ENCODE peak calls at places on chromosome 17, in four cellular contexts. One of them, this sample, is unnamed.

GRCh38 chr17:11719203-11719602 is 120.9 kb downstream of the DNAH9 start:
- DNase-seq in heart right ventricle: no peak
- DNase-seq in cardiac fibroblast: no peak
- DNase-seq in fibroblast of lung: no peak
- DNase-seq in this sample: no peak

GRCh38 chr17:44132275-44132821 is 8.9 kb upstream of the HDAC5 start:
- DNase-seq in heart right ventricle: no peak
- DNase-seq in fibroblast of lung: no peak
- DNase-seq in cardiac fibroblast: peak; percentile 19
- DNase-seq in this sample: no peak

GRCh38 chr17:79249945-79250521 is 175.4 kb downstream of the ENGASE start:
- DNase-seq in fibroblast of lung: no peak
- DNase-seq in heart right ventricle: no peak
- DNase-seq in cardiac fibroblast: no peak
- DNase-seq in this sample: no peak

GRCh38 chr17:72386619-72387237 is 265.9 kb downstream of the SOX9 start:
- DNase-seq in cardiac fibroblast: no peak
- DNase-seq in heart right ventricle: no peak
- DNase-seq in fibroblast of lung: peak; percentile 48
- DNase-seq in this sample: no peak

GRCh38 chr17:44971776-44972483 is 3.8 kb upstream of the C1QL1 start:
- DNase-seq in heart right ventricle: no peak
- DNase-seq in cardiac fibroblast: peak; percentile 53
- DNase-seq in fibroblast of lung: peak; percentile 24
- DNase-seq in this sample: no peak

GRCh38 chr17:59761385-59762021 is 54.0 kb downstream of the VMP1 start:
- DNase-seq in heart right ventricle: no peak
- DNase-seq in cardiac fibroblast: peak; percentile 72
- DNase-seq in fibroblast of lung: peak; percentile 76
- DNase-seq in this sample: no peak

GRCh38 chr17:44909681-44910144 is 5.6 kb downstream of the GFAP start:
- DNase-seq in cardiac fibroblast: peak; percentile 62
- DNase-seq in fibroblast of lung: peak; percentile 44
- DNase-seq in heart right ventricle: no peak
- DNase-seq in this sample: no peak

GRCh38 chr17:45334231-45334630 is 17.4 kb upstream of the MAP3K14 start:
- DNase-seq in heart right ventricle: no peak
- DNase-seq in fibroblast of lung: no peak
- DNase-seq in cardiac fibroblast: no peak
- DNase-seq in this sample: no peak

GRCh38 chr17:6857336-6857735 is 25.8 kb upstream of the TEKT1 start:
- DNase-seq in cardiac fibroblast: no peak
- DNase-seq in heart right ventricle: no peak
- DNase-seq in fibroblast of lung: no peak
- DNase-seq in this sample: no peak

GRCh38 chr17:4950757-4951204 is at the start of gene ENO3:
- DNase-seq in cardiac fibroblast: no peak
- DNase-seq in fibroblast of lung: no peak
- DNase-seq in heart right ventricle: peak; percentile 64
- DNase-seq in this sample: no peak

GRCh38 chr17:63961355-63962207 is 11.1 kb downstream of the SCN4A start:
- DNase-seq in fibroblast of lung: peak; percentile 85
- DNase-seq in heart right ventricle: peak; percentile 74
- DNase-seq in cardiac fibroblast: peak; percentile 64
- DNase-seq in this sample: peak; percentile 42

GRCh38 chr17:63042443-63042842 is 76.4 kb downstream of the TANC2 start:
- DNase-seq in heart right ventricle: no peak
- DNase-seq in fibroblast of lung: no peak
- DNase-seq in cardiac fibroblast: no peak
- DNase-seq in this sample: no peak

GRCh38 chr17:40178021-40178601 is 841 bp downstream of the RAPGEFL1 start:
- DNase-seq in fibroblast of lung: no peak
- DNase-seq in cardiac fibroblast: no peak
- DNase-seq in heart right ventricle: no peak
- DNase-seq in this sample: no peak

GRCh38 chr17:57993471-57994365 is 5.7 kb upstream of the VEZF1 start:
- DNase-seq in fibroblast of lung: no peak
- DNase-seq in cardiac fibroblast: no peak
- DNase-seq in heart right ventricle: no peak
- DNase-seq in this sample: peak; percentile 40

GRCh38 chr17:3558603-3559269 is 1.1 kb upstream of the TRPV3 start:
- DNase-seq in heart right ventricle: no peak
- DNase-seq in fibroblast of lung: peak; percentile 64
- DNase-seq in cardiac fibroblast: peak; percentile 82
- DNase-seq in this sample: no peak

GRCh38 chr17:69588739-69589334 is 174.3 kb downstream of the MAP2K6 start:
- DNase-seq in fibroblast of lung: peak; percentile 19
- DNase-seq in cardiac fibroblast: no peak
- DNase-seq in heart right ventricle: no peak
- DNase-seq in this sample: no peak

GRCh38 chr17:45270828-45271418 is 9.0 kb upstream of the SPATA32 start:
- DNase-seq in heart right ventricle: no peak
- DNase-seq in cardiac fibroblast: no peak
- DNase-seq in fibroblast of lung: no peak
- DNase-seq in this sample: no peak

GRCh38 chr17:17082878-17083277 is 40.6 kb downstream of the MPRIP start:
- DNase-seq in heart right ventricle: no peak
- DNase-seq in fibroblast of lung: no peak
- DNase-seq in cardiac fibroblast: no peak
- DNase-seq in this sample: no peak

GRCh38 chr17:61234102-61234750 is 165.4 kb upstream of the TBX2 start:
- DNase-seq in fibroblast of lung: no peak
- DNase-seq in cardiac fibroblast: no peak
- DNase-seq in heart right ventricle: no peak
- DNase-seq in this sample: no peak

GRCh38 chr17:50439008-50439407 is 13.0 kb downstream of the ACSF2 start:
- DNase-seq in heart right ventricle: no peak
- DNase-seq in fibroblast of lung: no peak
- DNase-seq in cardiac fibroblast: no peak
- DNase-seq in this sample: no peak

GRCh38 chr17:6713130-6713917 is at the start of gene SLC13A5:
- DNase-seq in fibroblast of lung: peak; percentile 4
- DNase-seq in heart right ventricle: peak; percentile 33
- DNase-seq in cardiac fibroblast: peak; percentile 29
- DNase-seq in this sample: no peak

GRCh38 chr17:4594406-4595349 is 10.3 kb downstream of the SMTNL2 start:
- DNase-seq in fibroblast of lung: no peak
- DNase-seq in heart right ventricle: no peak
- DNase-seq in cardiac fibroblast: no peak
- DNase-seq in this sample: peak; percentile 53

GRCh38 chr17:72362466-72363335 is 241.9 kb downstream of the SOX9 start:
- DNase-seq in fibroblast of lung: peak; percentile 90
- DNase-seq in heart right ventricle: no peak
- DNase-seq in cardiac fibroblast: peak; percentile 78
- DNase-seq in this sample: no peak

GRCh38 chr17:44830359-44831269 is 527 bp upstream of the GJC1 start:
- DNase-seq in heart right ventricle: peak; percentile 32
- DNase-seq in cardiac fibroblast: peak; percentile 47
- DNase-seq in fibroblast of lung: peak; percentile 32
- DNase-seq in this sample: no peak

GRCh38 chr17:79808763-79809529 is 12.1 kb upstream of the CBX8 start:
- DNase-seq in fibroblast of lung: peak; percentile 50
- DNase-seq in cardiac fibroblast: peak; percentile 46
- DNase-seq in heart right ventricle: no peak
- DNase-seq in this sample: peak; percentile 62

GRCh38 chr17:60952747-60953146 is 275.1 kb downstream of the BCAS3 start:
- DNase-seq in fibroblast of lung: no peak
- DNase-seq in cardiac fibroblast: no peak
- DNase-seq in heart right ventricle: no peak
- DNase-seq in this sample: no peak

GRCh38 chr17:63150994-63151464 is 185.0 kb downstream of the TANC2 start:
- DNase-seq in fibroblast of lung: peak; percentile 77
- DNase-seq in cardiac fibroblast: no peak
- DNase-seq in heart right ventricle: no peak
- DNase-seq in this sample: no peak

GRCh38 chr17:38509008-38509771 is 80.9 kb downstream of the ARHGAP23 start:
- DNase-seq in cardiac fibroblast: peak; percentile 96
- DNase-seq in fibroblast of lung: peak; percentile 91
- DNase-seq in heart right ventricle: peak; percentile 75
- DNase-seq in this sample: peak; percentile 83

GRCh38 chr17:38508570-38508950 is 80.3 kb downstream of the ARHGAP23 start:
- DNase-seq in fibroblast of lung: no peak
- DNase-seq in cardiac fibroblast: peak; percentile 5
- DNase-seq in heart right ventricle: no peak
- DNase-seq in this sample: no peak

GRCh38 chr17:38511126-38512108 is 83.2 kb downstream of the ARHGAP23 start:
- DNase-seq in fibroblast of lung: peak; percentile 57
- DNase-seq in heart right ventricle: no peak
- DNase-seq in cardiac fibroblast: peak; percentile 65
- DNase-seq in this sample: no peak

GRCh38 chr17:38510424-38511125 is 82.3 kb downstream of the ARHGAP23 start:
- DNase-seq in fibroblast of lung: peak; percentile 46
- DNase-seq in heart right ventricle: peak; percentile 43
- DNase-seq in cardiac fibroblast: peak; percentile 42
- DNase-seq in this sample: no peak

GRCh38 chr17:38509772-38510423 is 81.6 kb downstream of the ARHGAP23 start:
- DNase-seq in fibroblast of lung: peak; percentile 31
- DNase-seq in heart right ventricle: peak; percentile 23
- DNase-seq in cardiac fibroblast: no peak
- DNase-seq in this sample: no peak
- H3K4me3 ChIP-seq in fibroblast of lung: no peak overlapping the region
- H3K4me3 ChIP-seq in heart right ventricle: no peak overlapping the region
- H3K4me3 ChIP-seq in cardiac fibroblast: no peak overlapping the region
- H3K4me3 ChIP-seq in this sample: peak overlapping the region; percentile 27

GRCh38 chr17:29005562-29005887 is 308 bp downstream of the SEZ6 start:
- DNase-seq in heart right ventricle: no peak
- DNase-seq in cardiac fibroblast: no peak
- DNase-seq in fibroblast of lung: no peak
- DNase-seq in this sample: no peak
- H3K4me3 ChIP-seq in heart right ventricle: no peak overlapping the region
- H3K4me3 ChIP-seq in cardiac fibroblast: no peak overlapping the region
- H3K4me3 ChIP-seq in fibroblast of lung: no peak overlapping the region
- H3K4me3 ChIP-seq in this sample: no peak overlapping the region

DNA sequence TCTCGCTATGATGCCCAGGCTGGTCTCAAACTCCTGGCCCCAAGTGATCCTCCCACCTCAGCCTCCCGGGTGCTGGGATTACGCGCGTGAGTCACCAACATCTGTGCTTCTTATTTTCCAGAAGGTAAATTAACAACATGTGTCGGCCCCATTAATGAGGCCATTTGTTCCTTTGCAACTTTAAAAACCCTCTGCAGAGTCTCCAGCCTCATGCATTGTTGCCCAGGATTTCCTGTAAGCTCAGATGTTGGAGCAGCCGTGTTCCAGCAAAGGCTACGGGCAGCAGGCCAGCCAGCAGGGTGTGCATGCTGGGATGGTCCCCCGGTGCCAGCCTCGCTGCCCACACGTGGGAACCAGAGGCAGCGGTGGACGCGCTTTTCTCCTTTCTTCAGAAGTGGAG is 19.1 kb upstream of the HEXD start:
- DNase-seq in heart right ventricle: no peak
- DNase-seq in fibroblast of lung: peak; percentile 70
- DNase-seq in cardiac fibroblast: peak; percentile 19
- DNase-seq in this sample: no peak
- H3K4me3 ChIP-seq in heart right ventricle: no peak overlapping the region
- H3K4me3 ChIP-seq in fibroblast of lung: no peak overlapping the region
- H3K4me3 ChIP-seq in cardiac fibroblast: no peak overlapping the region
- H3K4me3 ChIP-seq in this sample: no peak overlapping the region

GRCh38 chr17:37827905-37828304 is 83.0 kb upstream of the HNF1B start:
- DNase-seq in fibroblast of lung: no peak
- DNase-seq in heart right ventricle: no peak
- DNase-seq in cardiac fibroblast: no peak
- DNase-seq in this sample: no peak

GRCh38 chr17:37828313-37829124 is 83.7 kb upstream of the HNF1B start:
- DNase-seq in heart right ventricle: no peak
- DNase-seq in cardiac fibroblast: peak; percentile 36
- DNase-seq in fibroblast of lung: peak; percentile 32
- DNase-seq in this sample: peak; percentile 20

GRCh38 chr17:37831492-37831891 is 86.6 kb upstream of the HNF1B start:
- DNase-seq in cardiac fibroblast: no peak
- DNase-seq in heart right ventricle: no peak
- DNase-seq in fibroblast of lung: no peak
- DNase-seq in this sample: no peak

GRCh38 chr17:37829446-37830142 is 84.7 kb upstream of the HNF1B start:
- DNase-seq in heart right ventricle: no peak
- DNase-seq in cardiac fibroblast: no peak
- DNase-seq in fibroblast of lung: no peak
- DNase-seq in this sample: no peak

GRCh38 chr17:37830151-37830993 is 85.5 kb upstream of the HNF1B start:
- DNase-seq in fibroblast of lung: no peak
- DNase-seq in cardiac fibroblast: no peak
- DNase-seq in heart right ventricle: no peak
- DNase-seq in this sample: no peak
- H3K4me3 ChIP-seq in fibroblast of lung: no peak overlapping the region
- H3K4me3 ChIP-seq in cardiac fibroblast: no peak overlapping the region
- H3K4me3 ChIP-seq in heart right ventricle: no peak overlapping the region
- H3K4me3 ChIP-seq in this sample: no peak overlapping the region

DNA sequence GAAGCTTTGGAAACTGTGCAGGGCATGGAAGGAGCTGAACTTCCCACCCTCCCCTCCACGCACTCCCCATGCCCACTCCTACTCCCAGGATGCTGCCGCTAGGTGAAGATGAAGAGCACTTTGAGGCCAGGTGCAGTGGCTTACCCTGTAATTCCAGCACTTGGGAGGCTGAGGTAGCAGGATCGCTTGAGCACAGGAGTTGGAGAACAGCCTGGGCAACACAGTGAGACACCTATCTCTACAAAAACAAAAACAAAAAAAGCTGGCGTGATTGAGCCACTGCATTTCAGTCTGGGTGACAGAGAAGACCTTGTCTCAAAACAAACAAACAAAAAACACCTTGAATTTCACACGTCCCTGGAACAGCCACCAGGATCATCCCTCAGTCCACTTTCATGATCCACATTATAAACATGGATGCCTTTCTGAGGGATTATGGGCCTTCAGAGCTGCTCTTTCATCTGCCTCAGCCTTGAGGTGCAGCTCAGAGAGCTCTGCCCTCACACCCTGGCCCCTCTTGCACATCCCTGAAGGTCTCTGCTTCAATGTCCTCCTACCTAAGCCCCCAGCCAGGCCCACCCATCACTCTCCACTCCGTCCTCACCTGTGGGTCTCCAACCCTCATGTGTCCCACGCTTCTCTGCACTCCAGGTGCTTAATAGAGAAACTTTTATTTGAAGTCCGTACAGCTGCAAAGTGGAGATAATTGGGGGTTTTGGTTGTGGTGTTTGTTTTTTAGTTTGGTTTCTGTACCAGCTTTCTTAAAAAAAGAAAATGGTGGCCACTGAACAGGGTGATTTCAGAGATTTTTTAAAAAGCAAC is 25.8 kb downstream of the PHB1 start:
- DNase-seq in cardiac fibroblast: peak; percentile 9
- DNase-seq in fibroblast of lung: peak; percentile 16
- DNase-seq in heart right ventricle: no peak
- DNase-seq in this sample: peak; percentile 53
- H3K4me3 ChIP-seq in cardiac fibroblast: no peak overlapping the region
- H3K4me3 ChIP-seq in fibroblast of lung: no peak overlapping the region
- H3K4me3 ChIP-seq in heart right ventricle: no peak overlapping the region
- H3K4me3 ChIP-seq in this sample: peak overlapping the region; percentile 7

This sample was measured in Jurkat, Clone E6-1.